ENCODE peak calls at places on chromosomes 3 and 15, in five cellular contexts. One of them, this sample, is unnamed.

GRCh38 chr3:138835177-138835757 is 539 bp upstream of the PIK3CB start:
- DNase-seq in heart left ventricle: no peak
- DNase-seq in thyroid gland: no peak
- DNase-seq in left lung: no peak
- DNase-seq in upper lobe of right lung: no peak
- DNase-seq in this sample: no peak

GRCh38 chr3:125916376-125916978 is 52.5 kb upstream of the ROPN1B start:
- DNase-seq in heart left ventricle: no peak
- DNase-seq in left lung: no peak
- DNase-seq in upper lobe of right lung: no peak
- DNase-seq in thyroid gland: no peak
- DNase-seq in this sample: peak; percentile 98

GRCh38 chr3:149235599-149236424 is 14.2 kb upstream of the CP start:
- DNase-seq in heart left ventricle: no peak
- DNase-seq in left lung: no peak
- DNase-seq in thyroid gland: no peak
- DNase-seq in upper lobe of right lung: no peak
- DNase-seq in this sample: no peak

GRCh38 chr3:167187211-167187610 is 192.9 kb downstream of the ZBBX start:
- DNase-seq in upper lobe of right lung: no peak
- DNase-seq in left lung: no peak
- DNase-seq in heart left ventricle: no peak
- DNase-seq in thyroid gland: no peak
- DNase-seq in this sample: no peak

GRCh38 chr3:124993462-124993861 is 58.9 kb upstream of the MUC13 start:
- DNase-seq in upper lobe of right lung: no peak
- DNase-seq in heart left ventricle: peak; percentile 77
- DNase-seq in thyroid gland: no peak
- DNase-seq in left lung: no peak
- DNase-seq in this sample: peak; percentile 52

GRCh38 chr15:39530446-39531342 is 50.2 kb upstream of the THBS1 start:
- DNase-seq in heart left ventricle: no peak
- DNase-seq in upper lobe of right lung: no peak
- DNase-seq in thyroid gland: no peak
- DNase-seq in left lung: no peak
- DNase-seq in this sample: no peak

GRCh38 chr15:79209690-79210089 is 72.8 kb upstream of the ANKRD34C start:
- DNase-seq in heart left ventricle: no peak
- DNase-seq in upper lobe of right lung: no peak
- DNase-seq in left lung: no peak
- DNase-seq in thyroid gland: no peak
- DNase-seq in this sample: no peak

GRCh38 chr15:71386448-71387236 is 271.4 kb downstream of the THSD4 start:
- DNase-seq in heart left ventricle: no peak
- DNase-seq in left lung: no peak
- DNase-seq in upper lobe of right lung: no peak
- DNase-seq in thyroid gland: no peak
- DNase-seq in this sample: no peak

GRCh38 chr15:101138913-101139880 is 112.7 kb downstream of the CHSY1 start:
- DNase-seq in thyroid gland: peak; percentile 67
- DNase-seq in upper lobe of right lung: no peak
- DNase-seq in left lung: no peak
- DNase-seq in heart left ventricle: no peak
- DNase-seq in this sample: no peak

GRCh38 chr15:100033140-100033857 is 300.1 kb upstream of the LYSMD4 start:
- DNase-seq in heart left ventricle: no peak
- DNase-seq in thyroid gland: no peak
- DNase-seq in left lung: no peak
- DNase-seq in upper lobe of right lung: no peak
- DNase-seq in this sample: no peak

GRCh38 chr15:68819451-68820204 is 1.1 kb downstream of the ANP32A start:
- DNase-seq in thyroid gland: peak; percentile 38
- DNase-seq in upper lobe of right lung: peak; percentile 72
- DNase-seq in heart left ventricle: peak; percentile 49
- DNase-seq in left lung: peak; percentile 53
- DNase-seq in this sample: peak; percentile 68

GRCh38 chr3:43768594-43768993 is 77.9 kb downstream of the ABHD5 start:
- DNase-seq in upper lobe of right lung: no peak
- DNase-seq in heart left ventricle: no peak
- DNase-seq in thyroid gland: peak; percentile 56
- DNase-seq in left lung: peak; percentile 55
- DNase-seq in this sample: no peak

GRCh38 chr15:29687204-29687768 is 135.0 kb downstream of the TJP1 start:
- DNase-seq in thyroid gland: peak; percentile 32
- DNase-seq in upper lobe of right lung: no peak
- DNase-seq in heart left ventricle: no peak
- DNase-seq in left lung: no peak
- DNase-seq in this sample: no peak

GRCh38 chr3:171088984-171089754 is 62.6 kb upstream of the SLC2A2 start:
- DNase-seq in left lung: no peak
- DNase-seq in heart left ventricle: no peak
- DNase-seq in thyroid gland: no peak
- DNase-seq in upper lobe of right lung: no peak
- DNase-seq in this sample: no peak

GRCh38 chr15:74042603-74043424 is 39.5 kb downstream of the GOLGA6A start:
- DNase-seq in thyroid gland: no peak
- DNase-seq in heart left ventricle: no peak
- DNase-seq in upper lobe of right lung: no peak
- DNase-seq in left lung: no peak
- DNase-seq in this sample: no peak

GRCh38 chr3:60755094-60755493 is 496.2 kb downstream of the FHIT start:
- DNase-seq in upper lobe of right lung: no peak
- DNase-seq in left lung: no peak
- DNase-seq in thyroid gland: no peak
- DNase-seq in heart left ventricle: no peak
- DNase-seq in this sample: no peak

GRCh38 chr3:133608405-133608804 is 34.9 kb downstream of the CDV3 start:
- DNase-seq in upper lobe of right lung: no peak
- DNase-seq in left lung: no peak
- DNase-seq in thyroid gland: no peak
- DNase-seq in heart left ventricle: no peak
- DNase-seq in this sample: no peak

GRCh38 chr3:195806211-195806915 is 5.4 kb downstream of the MUC4 start:
- DNase-seq in thyroid gland: peak; percentile 19
- DNase-seq in left lung: no peak
- DNase-seq in heart left ventricle: no peak
- DNase-seq in upper lobe of right lung: no peak
- DNase-seq in this sample: no peak

GRCh38 chr3:197149528-197149927 is 119.9 kb upstream of the MELTF start:
- DNase-seq in left lung: no peak
- DNase-seq in thyroid gland: no peak
- DNase-seq in upper lobe of right lung: no peak
- DNase-seq in heart left ventricle: no peak
- DNase-seq in this sample: no peak

GRCh38 chr3:39343076-39343717 is 13.7 kb downstream of the CCR8 start:
- DNase-seq in left lung: no peak
- DNase-seq in heart left ventricle: no peak
- DNase-seq in thyroid gland: no peak
- DNase-seq in upper lobe of right lung: no peak
- DNase-seq in this sample: no peak

GRCh38 chr15:95498956-95499355 is 831.5 kb upstream of the NR2F2 start:
- DNase-seq in thyroid gland: no peak
- DNase-seq in left lung: no peak
- DNase-seq in heart left ventricle: no peak
- DNase-seq in upper lobe of right lung: no peak
- DNase-seq in this sample: no peak

GRCh38 chr3:81218023-81218422 is 543.4 kb downstream of the GBE1 start:
- DNase-seq in thyroid gland: no peak
- DNase-seq in left lung: no peak
- DNase-seq in upper lobe of right lung: no peak
- DNase-seq in heart left ventricle: no peak
- DNase-seq in this sample: no peak

GRCh38 chr15:74168673-74169274 is 4.7 kb upstream of the ISLR start:
- DNase-seq in upper lobe of right lung: no peak
- DNase-seq in thyroid gland: no peak
- DNase-seq in heart left ventricle: no peak
- DNase-seq in left lung: no peak
- DNase-seq in this sample: peak; percentile 29

GRCh38 chr15:24955549-24955929 is 752 bp downstream of the SNRPN start:
- DNase-seq in thyroid gland: peak; percentile 15
- DNase-seq in heart left ventricle: peak; percentile 36
- DNase-seq in left lung: peak; percentile 32
- DNase-seq in upper lobe of right lung: peak; percentile 64
- DNase-seq in this sample: peak; percentile 51

GRCh38 chr15:42845581-42845980 is 75.0 kb downstream of the TTBK2 start:
- DNase-seq in upper lobe of right lung: no peak
- DNase-seq in thyroid gland: no peak
- DNase-seq in heart left ventricle: no peak
- DNase-seq in left lung: no peak
- DNase-seq in this sample: no peak

GRCh38 chr3:88235102-88235501 is 85.3 kb downstream of the C3orf38 start:
- DNase-seq in thyroid gland: no peak
- DNase-seq in upper lobe of right lung: no peak
- DNase-seq in left lung: no peak
- DNase-seq in heart left ventricle: no peak
- DNase-seq in this sample: no peak

GRCh38 chr3:127031845-127032244 is 48.9 kb downstream of the PLXNA1 start:
- DNase-seq in upper lobe of right lung: no peak
- DNase-seq in thyroid gland: no peak
- DNase-seq in left lung: no peak
- DNase-seq in heart left ventricle: no peak
- DNase-seq in this sample: no peak

GRCh38 chr15:77034620-77035467 is 36.1 kb downstream of the TSPAN3 start:
- DNase-seq in left lung: peak; percentile 38
- DNase-seq in upper lobe of right lung: peak; percentile 74
- DNase-seq in heart left ventricle: peak; percentile 38
- DNase-seq in thyroid gland: no peak
- DNase-seq in this sample: peak; percentile 19

GRCh38 chr3:189937302-189938255 is 183.1 kb downstream of the P3H2 start:
- DNase-seq in left lung: peak; percentile 48
- DNase-seq in heart left ventricle: no peak
- DNase-seq in thyroid gland: no peak
- DNase-seq in upper lobe of right lung: no peak
- DNase-seq in this sample: no peak

GRCh38 chr3:47846186-47846879 is 43.4 kb downstream of the DHX30 start:
- DNase-seq in thyroid gland: no peak
- DNase-seq in heart left ventricle: no peak
- DNase-seq in upper lobe of right lung: no peak
- DNase-seq in left lung: no peak
- DNase-seq in this sample: no peak

GRCh38 chr15:36004891-36005508 is 459.0 kb upstream of the DPH6 start:
- DNase-seq in thyroid gland: no peak
- DNase-seq in left lung: no peak
- DNase-seq in upper lobe of right lung: no peak
- DNase-seq in heart left ventricle: no peak
- DNase-seq in this sample: no peak

GRCh38 chr15:80452166-80452565 is 48.0 kb downstream of the ARNT2 start:
- DNase-seq in left lung: no peak
- DNase-seq in heart left ventricle: no peak
- DNase-seq in thyroid gland: no peak
- DNase-seq in upper lobe of right lung: no peak
- DNase-seq in this sample: no peak

GRCh38 chr3:150798122-150798618 is 35.2 kb upstream of the SIAH2 start:
- DNase-seq in thyroid gland: peak; percentile 10
- DNase-seq in upper lobe of right lung: no peak
- DNase-seq in heart left ventricle: no peak
- DNase-seq in left lung: no peak
- DNase-seq in this sample: no peak

DNA sequence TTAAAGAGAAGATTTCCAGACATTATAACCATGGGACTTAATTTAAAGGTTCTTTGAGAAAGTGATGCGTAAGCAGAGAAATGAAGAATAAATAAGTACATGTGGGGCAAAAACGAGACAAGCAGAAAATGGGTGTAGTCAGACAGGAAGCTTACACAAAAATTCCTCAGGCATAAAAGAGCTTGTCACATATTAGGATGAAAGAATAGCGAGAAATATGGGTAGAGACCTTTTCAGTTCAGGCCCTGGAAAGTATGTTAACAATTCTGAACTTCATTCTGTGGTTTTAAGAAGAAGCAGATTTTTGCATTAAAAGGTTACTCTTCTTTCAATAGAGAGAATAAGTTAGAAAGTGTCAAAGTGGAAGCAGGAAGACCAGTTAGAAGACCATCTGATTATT is 352.4 kb downstream of the ROBO1 start:
- DNase-seq in left lung: no peak
- DNase-seq in upper lobe of right lung: no peak
- DNase-seq in heart left ventricle: no peak
- DNase-seq in thyroid gland: no peak
- DNase-seq in this sample: no peak
- H3K4me1 ChIP-seq in left lung: no peaks in the 10 kb centered on the region
- H3K4me1 ChIP-seq in upper lobe of right lung: no peaks in the 10 kb centered on the region
- H3K4me1 ChIP-seq in heart left ventricle: no peaks in the 10 kb centered on the region
- H3K4me1 ChIP-seq in thyroid gland: no peaks in the 10 kb centered on the region
- H3K4me1 ChIP-seq in this sample: no peaks in the 10 kb centered on the region

GRCh38 chr15:59993950-59994401 is 10.1 kb upstream of the FOXB1 start:
- DNase-seq in heart left ventricle: no peak
- DNase-seq in left lung: no peak
- DNase-seq in thyroid gland: no peak
- DNase-seq in upper lobe of right lung: no peak
- DNase-seq in this sample: no peak
- TF ChIP-seq CTCF in heart left ventricle: no peak
- TF ChIP-seq CTCF in left lung: no peak
- TF ChIP-seq CTCF in thyroid gland: no peak
- TF ChIP-seq CTCF in upper lobe of right lung: no peak
- TF ChIP-seq CTCF in this sample: no peak

DNA sequence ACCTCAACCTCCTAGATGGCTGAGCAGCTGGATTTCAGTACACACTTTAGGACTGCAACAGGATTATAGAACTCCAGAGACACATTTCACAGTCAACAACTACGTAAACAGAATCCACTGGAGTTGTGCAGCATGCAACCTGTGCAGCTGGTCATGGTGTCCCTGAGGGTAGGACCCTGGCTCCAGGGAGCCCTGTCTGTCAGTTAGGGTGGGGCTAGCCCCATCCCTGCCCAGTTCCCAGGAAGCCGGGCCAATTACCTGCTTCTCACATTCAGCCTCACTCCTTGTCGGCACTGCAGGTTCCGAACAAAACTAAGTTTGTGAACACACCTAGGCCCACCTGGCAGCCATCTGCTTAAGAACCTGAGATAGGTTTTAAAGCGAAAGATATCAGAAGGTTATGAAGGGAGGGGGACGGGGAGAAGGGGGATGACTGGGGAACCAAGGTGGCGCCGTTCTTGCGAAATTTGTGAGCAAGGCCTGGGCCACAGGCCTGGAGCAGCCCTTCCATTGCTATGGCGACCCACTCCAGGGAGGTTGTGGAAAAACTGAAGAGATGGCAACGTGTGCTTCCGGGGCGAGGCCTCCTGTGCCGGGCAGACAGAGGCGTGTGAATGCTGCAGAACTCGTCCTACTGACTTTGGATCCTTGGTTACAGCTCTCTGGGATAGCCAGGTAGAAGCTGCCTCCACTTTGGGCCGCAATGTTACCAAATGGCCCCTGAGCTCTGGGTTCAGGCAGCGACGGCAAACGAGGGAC is 25.3 kb downstream of the ACSBG1 start:
- DNase-seq in left lung: no peak
- DNase-seq in thyroid gland: no peak
- DNase-seq in upper lobe of right lung: no peak
- DNase-seq in heart left ventricle: no peak
- DNase-seq in this sample: peak; percentile 50
- H3K36me3 ChIP-seq in left lung: no peaks in the 10 kb centered on the region
- H3K36me3 ChIP-seq in thyroid gland: no peaks in the 10 kb centered on the region
- H3K36me3 ChIP-seq in upper lobe of right lung: no peaks in the 10 kb centered on the region
- H3K36me3 ChIP-seq in heart left ventricle: no peaks in the 10 kb centered on the region
- H3K36me3 ChIP-seq in this sample: no peaks in the 10 kb centered on the region

GRCh38 chr3:32113981-32114566 is 7.7 kb downstream of the GPD1L start:
- DNase-seq in upper lobe of right lung: no peak
- DNase-seq in heart left ventricle: no peak
- DNase-seq in thyroid gland: no peak
- DNase-seq in left lung: no peak
- DNase-seq in this sample: no peak
- H3K4me1 ChIP-seq in upper lobe of right lung: peaks cover 38% of the 10 kb centered on the region
- H3K4me1 ChIP-seq in heart left ventricle: peaks cover 22% of the 10 kb centered on the region
- H3K4me1 ChIP-seq in thyroid gland: peaks cover 36% of the 10 kb centered on the region
- H3K4me1 ChIP-seq in left lung: peaks cover 10% of the 10 kb centered on the region
- H3K4me1 ChIP-seq in this sample: peaks cover 11% of the 10 kb centered on the region

GRCh38 chr3:156460206-156460609 is 94.7 kb downstream of the SSR3 start:
- DNase-seq in heart left ventricle: no peak
- DNase-seq in thyroid gland: no peak
- DNase-seq in upper lobe of right lung: no peak
- DNase-seq in left lung: no peak
- DNase-seq in this sample: no peak
- TF ChIP-seq CTCF in heart left ventricle: no peak
- TF ChIP-seq CTCF in thyroid gland: no peak
- TF ChIP-seq CTCF in upper lobe of right lung: no peak
- TF ChIP-seq CTCF in left lung: no peak
- TF ChIP-seq CTCF in this sample: no peak